ENCODE peak calls at places on chromosomes 13 and 19, in ten cellular contexts. J is A549, Q is cardiac fibroblast, D is psoas muscle, G is transverse colon, A is BE2C, I is ovary, R is mucosa of descending colon, U is left ventricle myocardium inferior, B is IMR-90. X is an unnamed sample.

GRCh38 chr19:50356691-50357177 is 8.7 kb downstream of the NAPSA start:
- DNase-seq in J (no peak), Q (no peak), D (no peak), G (no peak), A (no peak), I (no peak), R (no peak), U (no peak), B (no peak), X (no peak)

GRCh38 chr13:37715606-37716015 is 117.0 kb upstream of the POSTN start:
- DNase-seq in J (no peak), Q (peak), D (no peak), G (no peak), A (no peak), I (no peak), R (no peak), U (no peak), B (peak), X (no peak)

GRCh38 chr19:23528376-23528775 is 133.1 kb upstream of the ZNF91 start:
- DNase-seq in J (no peak), Q (no peak), D (no peak), G (no peak), A (no peak), I (no peak), R (no peak), U (no peak), B (no peak), X (no peak)

GRCh38 chr13:70812481-70812880 is 704.2 kb upstream of the KLHL1 start:
- DNase-seq in J (no peak), Q (peak), D (no peak), G (no peak), A (no peak), I (no peak), R (no peak), U (no peak), B (peak), X (no peak)

GRCh38 chr19:18675779-18676178 is 7.7 kb upstream of the CRTC1 start:
- DNase-seq in J (no peak), Q (peak), D (no peak), G (no peak), A (peak), I (no peak), R (no peak), U (no peak), B (no peak), X (no peak)

GRCh38 chr19:34173145-34173956 is 1.0 kb downstream of the LSM14A start:
- DNase-seq in J (peak), Q (peak), D (peak), G (peak), A (no peak), I (peak), R (peak), U (no peak), B (peak), X (peak)

GRCh38 chr13:105573134-105573533 is 962.3 kb downstream of the EFNB2 start:
- DNase-seq in J (no peak), Q (peak), D (no peak), G (no peak), A (no peak), I (no peak), R (no peak), U (no peak), B (no peak), X (no peak)

GRCh38 chr19:55283548-55284393 is at the start of gene BRSK1:
- DNase-seq in J (no peak), Q (peak), D (peak), G (peak), A (peak), I (no peak), R (no peak), U (peak), B (peak), X (no peak)

GRCh38 chr19:5314012-5314906 is 26.4 kb downstream of the PTPRS start:
- DNase-seq in J (peak), Q (peak), D (no peak), G (no peak), A (no peak), I (no peak), R (no peak), U (no peak), B (peak), X (no peak)

GRCh38 chr19:52533901-52534300 is 6.4 kb downstream of the ZNF808 start:
- DNase-seq in J (no peak), Q (no peak), D (peak), G (no peak), A (no peak), I (no peak), R (no peak), U (peak), B (no peak), X (no peak)

GRCh38 chr19:16542894-16543498 is 759 bp upstream of the CHERP start:
- DNase-seq in J (no peak), Q (peak), D (no peak), G (no peak), A (no peak), I (no peak), R (no peak), U (no peak), B (no peak), X (no peak)

GRCh38 chr19:14570864-14571527 is 870 bp downstream of the NDUFB7 start:
- DNase-seq in J (no peak), Q (no peak), D (no peak), G (no peak), A (no peak), I (peak), R (no peak), U (no peak), B (no peak), X (no peak)

GRCh38 chr19:46967578-46968018 is 52.0 kb upstream of the NPAS1 start:
- DNase-seq in J (no peak), Q (no peak), D (peak), G (peak), A (no peak), I (no peak), R (peak), U (peak), B (no peak), X (peak)

GRCh38 chr19:4367336-4367723 is 24.0 kb downstream of the MPND start:
- DNase-seq in J (no peak), Q (no peak), D (no peak), G (no peak), A (no peak), I (no peak), R (no peak), U (no peak), B (no peak), X (no peak)

GRCh38 chr13:73251866-73252265 is 193.1 kb downstream of the KLF5 start:
- DNase-seq in J (no peak), Q (no peak), D (no peak), G (no peak), A (no peak), I (no peak), R (no peak), U (no peak), B (no peak), X (no peak)

GRCh38 chr19:14072535-14073231 is at the start of gene MISP3:
- DNase-seq in J (no peak), Q (peak), D (peak), G (peak), A (peak), I (peak), R (peak), U (peak), B (no peak), X (no peak)

GRCh38 chr19:10617409-10618121 is 7.8 kb upstream of the SLC44A2 start:
- DNase-seq in J (no peak), Q (peak), D (no peak), G (no peak), A (no peak), I (no peak), R (no peak), U (no peak), B (peak), X (no peak)

GRCh38 chr19:14063100-14063499 is 1.2 kb upstream of the PALM3 start:
- DNase-seq in J (no peak), Q (no peak), D (no peak), G (no peak), A (no peak), I (no peak), R (no peak), U (no peak), B (no peak), X (no peak)

GRCh38 chr19:2123682-2124387 is 27.1 kb downstream of the IZUMO4 start:
- DNase-seq in J (no peak), Q (no peak), D (peak), G (no peak), A (no peak), I (no peak), R (peak), U (no peak), B (no peak), X (no peak)

GRCh38 chr19:51552996-51553725 is 17.9 kb upstream of the ZNF175 start:
- DNase-seq in J (peak), Q (peak), D (peak), G (peak), A (peak), I (peak), R (peak), U (peak), B (peak), X (peak)

GRCh38 chr13:40789275-40790231 is at the start of gene SLC25A15:
- DNase-seq in J (peak), Q (peak), D (peak), G (peak), A (peak), I (peak), R (peak), U (peak), B (peak), X (no peak)

GRCh38 chr13:89571676-89572075 is 1775.8 kb upstream of the MIR17HG start:
- DNase-seq in J (no peak), Q (no peak), D (no peak), G (no peak), A (no peak), I (no peak), R (no peak), U (no peak), B (no peak), X (no peak)

GRCh38 chr13:31503626-31504025 is 235.7 kb upstream of the RXFP2 start:
- DNase-seq in J (no peak), Q (no peak), D (no peak), G (no peak), A (no peak), I (no peak), R (no peak), U (no peak), B (no peak), X (no peak)

GRCh38 chr19:51439021-51439465 is 19.2 kb downstream of the SIGLEC8 start:
- DNase-seq in J (no peak), Q (peak), D (no peak), G (no peak), A (no peak), I (no peak), R (peak), U (no peak), B (no peak), X (no peak)

GRCh38 chr13:73421310-73421912 is 362.6 kb downstream of the KLF5 start:
- DNase-seq in J (no peak), Q (peak), D (no peak), G (peak), A (no peak), I (no peak), R (peak), U (no peak), B (peak), X (no peak)

DNA sequence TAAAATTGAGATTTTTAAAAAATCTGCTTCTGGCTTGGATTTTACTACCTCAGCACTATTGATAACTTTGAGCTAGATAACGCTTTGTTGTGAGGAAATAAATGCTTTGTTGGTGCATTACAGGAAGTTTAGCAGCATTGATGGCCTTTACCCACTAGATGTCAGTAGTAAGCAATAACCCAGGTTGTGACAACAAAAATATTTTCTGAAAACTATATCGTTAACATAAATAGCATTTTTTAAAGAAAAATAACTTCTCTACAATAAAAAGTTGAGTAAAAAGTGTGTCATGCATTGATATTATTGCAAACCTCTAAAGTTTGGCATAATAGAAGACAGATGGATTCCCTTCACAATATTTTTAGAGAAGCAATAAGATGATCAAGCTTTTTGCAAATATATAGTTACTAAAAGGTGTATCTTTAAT is 1246.5 kb downstream of the UQCRFS1 start:
- DNase-seq in J (no peak), Q (peak), D (no peak), G (no peak), A (no peak), I (no peak), R (no peak), U (no peak), B (no peak), X (no peak)
- TF ChIP-seq CTCF in J (peak), Q (peak), D (peak), G (peak), A (peak), I (no peak), R (peak), U (peak), B (peak), X (peak)

GRCh38 chr13:110617326-110618072 is 2.2 kb downstream of the NAXD start:
- DNase-seq in J (no peak), Q (peak), D (no peak), G (peak), A (no peak), I (peak), R (peak), U (no peak), B (peak), X (peak)
- H3K4me3 ChIP-seq in J (no peak), Q (no peak), D (peak), G (no peak), A (no peak), I (peak), R (no peak), U (peak), B (no peak), X (peak)

GRCh38 chr13:111022886-111023285 is 92.2 kb upstream of the ARHGEF7 start:
- DNase-seq in J (no peak), Q (peak), D (no peak), G (no peak), A (no peak), I (no peak), R (no peak), U (no peak), B (no peak), X (no peak)
- TF ChIP-seq CTCF in J (no peak), Q (no peak), D (no peak), G (no peak), A (no peak), I (no peak), R (no peak), U (no peak), B (no peak), X (no peak)

GRCh38 chr19:57167385-57167784 is at the start of gene DUXA:
- DNase-seq in J (no peak), Q (no peak), D (no peak), G (no peak), A (no peak), I (no peak), R (no peak), U (no peak), B (no peak), X (no peak)

GRCh38 chr19:57165846-57166245 is 1.4 kb downstream of the DUXA start:
- DNase-seq in J (no peak), Q (peak), D (no peak), G (no peak), A (no peak), I (no peak), R (no peak), U (no peak), B (no peak), X (no peak)

DNA sequence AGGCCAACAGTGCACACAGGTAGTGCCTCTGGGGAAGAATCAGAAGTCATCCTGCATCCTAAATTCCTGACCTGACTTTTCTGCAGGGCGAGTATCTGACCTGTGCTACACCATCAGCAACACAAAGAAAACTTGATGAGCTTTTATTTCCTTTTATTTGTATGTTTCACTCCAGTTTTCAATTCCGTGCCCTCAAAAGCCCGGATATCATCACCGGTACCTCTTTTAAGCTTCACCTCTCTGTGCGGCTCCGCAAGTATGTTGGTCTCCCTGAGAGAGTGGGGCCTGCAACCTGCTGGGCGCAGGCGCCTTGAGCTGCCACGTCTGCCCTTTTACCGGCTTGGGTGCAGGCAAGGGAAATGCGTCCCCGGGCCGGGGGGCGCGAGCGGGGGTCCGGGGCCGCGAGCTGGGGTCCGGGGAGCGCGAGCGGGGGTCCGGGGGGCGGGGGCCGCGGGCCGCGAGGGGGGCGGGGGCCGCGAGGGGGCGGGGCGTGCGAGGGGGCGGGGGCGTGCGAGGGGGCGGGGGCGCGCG is 4.3 kb upstream of the DUXA start:
- DNase-seq in J (peak), Q (peak), D (no peak), G (peak), A (peak), I (peak), R (peak), U (peak), B (peak), X (no peak)
- H3K4me3 ChIP-seq in J (no peak), Q (peak), D (peak), G (peak), A (peak), I (peak), R (no peak), U (peak), B (peak), X (no peak)

GRCh38 chr13:87680298-87680697 is 9.1 kb downstream of the SLITRK5 start:
- DNase-seq in J (no peak), Q (no peak), D (no peak), G (no peak), A (peak), I (no peak), R (peak), U (no peak), B (no peak), X (peak)
- TF ChIP-seq CTCF in J (peak), Q (no peak), D (no peak), G (no peak), A (peak), I (no peak), R (no peak), U (no peak), B (no peak), X (peak)

GRCh38 chr13:109241160-109241559 is 545.2 kb downstream of the IRS2 start:
- DNase-seq in J (no peak), Q (peak), D (no peak), G (no peak), A (no peak), I (no peak), R (no peak), U (no peak), B (no peak), X (no peak)
- H3K4me3 ChIP-seq in J (no peak), Q (no peak), D (no peak), G (no peak), A (no peak), I (no peak), R (no peak), U (no peak), B (no peak), X (no peak)

DNA sequence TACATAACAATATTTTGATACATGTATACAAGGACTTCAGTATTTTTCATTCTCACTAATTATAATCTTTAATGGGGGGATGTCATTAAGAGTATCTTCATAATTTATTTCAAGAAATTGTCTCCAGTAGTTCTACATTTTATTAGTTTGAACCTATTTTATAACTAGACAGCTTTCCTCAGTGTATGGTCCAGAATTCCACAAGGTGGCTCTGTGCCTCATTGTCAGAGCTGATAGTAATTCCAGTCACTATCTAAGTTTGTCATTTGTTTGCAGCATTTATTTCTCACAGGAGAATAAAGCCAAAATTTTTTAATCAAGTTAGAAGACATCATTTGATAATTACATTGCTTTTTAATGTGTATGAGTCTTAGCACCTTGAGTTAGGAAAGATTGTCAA is 1633.0 kb upstream of the PCDH20 start:
- DNase-seq in J (no peak), Q (no peak), D (no peak), G (no peak), A (no peak), I (no peak), R (no peak), U (no peak), B (peak), X (no peak)
- TF ChIP-seq CTCF in J (no peak), Q (no peak), D (no peak), G (no peak), A (peak), I (no peak), R (no peak), U (no peak), B (peak), X (peak)

X was measured in LNCaP clone FGC.